ENCODE peak calls at places on chromosomes 3 and 15, in ten cellular contexts. A is CD4-positive, alpha-beta T cell; B is GM12865; L is sigmoid colon; W is mesothelial cell of epicardium; K is fibroblast of villous mesenchyme; P is osteocyte; J is PC-3; Q is neural progenitor cell; E is B cell. D is an unnamed sample.

GRCh38 chr15:31106495-31107300 is 5.2 kb upstream of the TRPM1 start:
- DNase-seq in A (no peak), B (no peak), L (no peak), W (no peak), K (peak; percentile 89), P (peak; percentile 32), J (no peak), Q (no peak), E (no peak), D (no peak)

GRCh38 chr15:64092864-64093626 is 593 bp downstream of the CIAO2A start:
- DNase-seq in A (no peak), B (peak; percentile 86), L (no peak), W (no peak), K (peak; percentile 77), P (no peak), J (peak; percentile 12), Q (peak; percentile 61), E (no peak), D (peak; percentile 48)

GRCh38 chr3:123807820-123808219 is 76.3 kb downstream of the MYLK start:
- DNase-seq in A (no peak), B (no peak), L (no peak), W (no peak), K (no peak), P (peak; percentile 76), J (no peak), Q (no peak), E (no peak), D (no peak)

GRCh38 chr3:40379674-40380306 is 7.2 kb upstream of the ENTPD3 start:
- DNase-seq in A (no peak), B (no peak), L (no peak), W (no peak), K (peak; percentile 13), P (no peak), J (no peak), Q (no peak), E (no peak), D (no peak)

GRCh38 chr15:39472661-39473657 is 107.9 kb upstream of the THBS1 start:
- DNase-seq in A (no peak), B (no peak), L (peak; percentile 99), W (no peak), K (peak; percentile 100), P (no peak), J (no peak), Q (no peak), E (no peak), D (no peak)

GRCh38 chr3:70856414-70857162 is 544.1 kb upstream of the MDFIC2 start:
- DNase-seq in A (no peak), B (peak; percentile 5), L (no peak), W (no peak), K (peak; percentile 78), P (no peak), J (peak; percentile 83), Q (no peak), E (no peak), D (no peak)

GRCh38 chr15:76898102-76898501 is 7.0 kb downstream of the SCAPER start:
- DNase-seq in A (no peak), B (no peak), L (no peak), W (no peak), K (no peak), P (no peak), J (peak; percentile 82), Q (no peak), E (no peak), D (no peak)

GRCh38 chr3:112327371-112327951 is 5.5 kb upstream of the CD200 start:
- DNase-seq in A (peak; percentile 17), B (peak; percentile 88), L (no peak), W (no peak), K (peak; percentile 71), P (no peak), J (peak; percentile 69), Q (peak; percentile 37), E (peak; percentile 34), D (peak; percentile 26)

GRCh38 chr3:132038198-132038825 is 3.5 kb upstream of the CPNE4 start:
- DNase-seq in A (no peak), B (peak; percentile 6), L (no peak), W (no peak), K (peak; percentile 22), P (no peak), J (peak; percentile 60), Q (peak; percentile 44), E (no peak), D (no peak)

GRCh38 chr3:31620656-31621055 is 87.9 kb downstream of the STT3B start:
- DNase-seq in A (no peak), B (peak; percentile 40), L (no peak), W (no peak), K (no peak), P (no peak), J (peak; percentile 21), Q (peak; percentile 6), E (no peak), D (no peak)
- TF ChIP-seq CTCF in A (no peak), B (no peak), L (no peak), W (no peak), K (no peak), P (no peak), J (no peak), Q (no peak), E (no peak), D (no peak)

GRCh38 chr15:81155375-81156218 is 21.5 kb downstream of the CFAP161 start:
- DNase-seq in A (no peak), B (peak; percentile 62), L (peak; percentile 78), W (no peak), K (peak; percentile 80), P (no peak), J (peak; percentile 62), Q (peak; percentile 47), E (no peak), D (peak; percentile 28)

GRCh38 chr15:81151389-81151788 is 17.3 kb downstream of the CFAP161 start:
- DNase-seq in A (no peak), B (no peak), L (no peak), W (no peak), K (no peak), P (no peak), J (no peak), Q (no peak), E (no peak), D (no peak)

GRCh38 chr15:81152799-81153198 is 18.7 kb downstream of the CFAP161 start:
- DNase-seq in A (no peak), B (no peak), L (no peak), W (no peak), K (no peak), P (no peak), J (no peak), Q (no peak), E (no peak), D (no peak)

GRCh38 chr15:81156324-81156723 is 22.3 kb downstream of the CFAP161 start:
- DNase-seq in A (no peak), B (no peak), L (no peak), W (no peak), K (no peak), P (no peak), J (no peak), Q (no peak), E (no peak), D (no peak)

GRCh38 chr15:81152339-81152738 is 18.3 kb downstream of the CFAP161 start:
- DNase-seq in A (no peak), B (no peak), L (no peak), W (no peak), K (no peak), P (no peak), J (no peak), Q (no peak), E (no peak), D (no peak)
- TF ChIP-seq CTCF in A (no peak), B (no peak), L (no peak), W (no peak), K (no peak), P (no peak), J (peak; percentile 23), Q (peak; percentile 17), E (no peak), D (no peak)

GRCh38 chr3:126397610-126398422 is 3.1 kb downstream of the CFAP100 start:
- DNase-seq in A (no peak), B (no peak), L (peak; percentile 78), W (no peak), K (no peak), P (no peak), J (no peak), Q (no peak), E (no peak), D (no peak)
- TF ChIP-seq CTCF in A (no peak), B (no peak), L (no peak), W (no peak), K (no peak), P (no peak), J (no peak), Q (no peak), E (no peak), D (no peak)

GRCh38 chr3:24067483-24067882 is 122.4 kb downstream of the NR1D2 start:
- DNase-seq in A (no peak), B (no peak), L (no peak), W (no peak), K (peak; percentile 30), P (no peak), J (no peak), Q (no peak), E (no peak), D (no peak)

GRCh38 chr3:24072193-24072592 is 127.1 kb downstream of the NR1D2 start:
- DNase-seq in A (no peak), B (no peak), L (no peak), W (no peak), K (no peak), P (no peak), J (no peak), Q (no peak), E (no peak), D (no peak)

GRCh38 chr3:24069045-24069444 is 124.0 kb downstream of the NR1D2 start:
- DNase-seq in A (no peak), B (no peak), L (peak; percentile 71), W (no peak), K (peak; percentile 76), P (no peak), J (peak; percentile 42), Q (peak; percentile 31), E (no peak), D (peak; percentile 33)
- TF ChIP-seq CTCF in A (no peak), B (no peak), L (peak; percentile 47), W (no peak), K (peak; percentile 21), P (peak; percentile 33), J (peak; percentile 62), Q (peak; percentile 51), E (no peak), D (peak; percentile 22)

GRCh38 chr15:73965730-73966103 is 26.4 kb downstream of the STOML1 start:
- DNase-seq in A (no peak), B (peak; percentile 76), L (no peak), W (no peak), K (peak; percentile 70), P (no peak), J (peak; percentile 49), Q (no peak), E (no peak), D (no peak)
- TF ChIP-seq CTCF in A (no peak), B (no peak), L (no peak), W (no peak), K (no peak), P (no peak), J (no peak), Q (no peak), E (no peak), D (no peak)

D was measured in WERI-Rb-1.